ENCODE peak calls at places on chromosomes 13 and 19, in nine cellular contexts. O is AG09309, D is uterus, T is fibroblast of lung, Y is HFF-Myc, R is heart right ventricle, W is A673, Q is foreskin fibroblast, P is IMR-90. L is an unnamed sample.

GRCh38 chr19:14582894-14583340 is at the start of gene CLEC17A:
- DNase-seq in P (no peak), W (no peak), D (no peak), T (no peak), Q (no peak), Y (no peak), R (no peak), O (no peak), L (no peak)

GRCh38 chr19:4581381-4582111 is 22.1 kb upstream of the SEMA6B start:
- DNase-seq in P (no peak), Y (no peak), O (no peak), R (no peak), T (peak), W (peak), D (no peak), Q (peak), L (no peak)

GRCh38 chr13:52848455-52849190 is at the start of gene PCDH8:
- DNase-seq in D (no peak), T (no peak), P (no peak), W (peak), Q (no peak), O (no peak), Y (no peak), R (no peak), L (no peak)

GRCh38 chr19:13401388-13401787 is 104.9 kb downstream of the CACNA1A start:
- DNase-seq in R (no peak), P (peak), O (no peak), Y (peak), T (peak), D (no peak), Q (peak), W (peak), L (no peak)

GRCh38 chr13:22455036-22455435 is 725.7 kb upstream of the SGCG start:
- DNase-seq in Q (no peak), R (no peak), Y (no peak), T (no peak), P (no peak), O (no peak), W (no peak), D (no peak), L (no peak)

GRCh38 chr19:44925114-44925891 is 10.9 kb downstream of the APOC1 start:
- DNase-seq in Y (no peak), T (peak), D (peak), Q (peak), W (no peak), O (peak), R (peak), P (peak), L (no peak)

GRCh38 chr19:2270157-2270571 is 11.8 kb downstream of the PEAK3 start:
- DNase-seq in Q (peak), R (peak), P (no peak), T (no peak), O (no peak), D (peak), W (no peak), Y (no peak), L (no peak)

GRCh38 chr19:13404236-13404635 is 102.0 kb downstream of the CACNA1A start:
- DNase-seq in T (no peak), Y (no peak), R (no peak), Q (no peak), W (no peak), D (no peak), P (no peak), O (no peak), L (no peak)

GRCh38 chr13:20126460-20127262 is 34.2 kb downstream of the GJA3 start:
- DNase-seq in Q (no peak), O (no peak), Y (no peak), D (no peak), R (peak), T (no peak), P (no peak), W (no peak), L (no peak)

GRCh38 chr13:45536224-45536623 is 71.5 kb downstream of the COG3 start:
- DNase-seq in T (no peak), W (no peak), O (no peak), D (no peak), Y (no peak), R (no peak), P (no peak), Q (no peak), L (no peak)

GRCh38 chr19:49766007-49766937 is 529 bp upstream of the AP2A1 start:
- DNase-seq in D (peak), W (peak), O (peak), T (peak), Q (peak), R (peak), P (peak), Y (peak), L (peak)

GRCh38 chr13:24208314-24208713 is 47.8 kb downstream of the SPATA13 start:
- DNase-seq in P (peak), O (peak), W (peak), D (no peak), Q (peak), R (no peak), T (peak), Y (peak), L (no peak)

GRCh38 chr13:42821437-42821836 is 40.1 kb downstream of the FAM216B start:
- DNase-seq in W (no peak), O (peak), T (peak), Q (peak), D (no peak), R (no peak), P (peak), Y (peak), L (no peak)

GRCh38 chr13:30141773-30142501 is 165.4 kb downstream of the KATNAL1 start:
- DNase-seq in O (no peak), Q (no peak), T (no peak), R (no peak), W (no peak), D (no peak), P (no peak), Y (no peak), L (peak)

GRCh38 chr19:34145741-34146202 is 26.5 kb upstream of the LSM14A start:
- DNase-seq in W (peak), T (peak), Q (peak), O (peak), P (peak), R (peak), Y (peak), D (peak), L (no peak)

GRCh38 chr13:85031771-85032170 is 767.4 kb downstream of the SLITRK6 start:
- DNase-seq in O (no peak), R (no peak), D (no peak), Q (no peak), P (no peak), Y (no peak), T (no peak), W (no peak), L (no peak)

GRCh38 chr19:38388310-38389100 is at the start of gene SPRED3:
- DNase-seq in T (peak), O (no peak), P (peak), W (no peak), R (no peak), Q (peak), D (peak), Y (no peak), L (no peak)

GRCh38 chr19:49127674-49128544 is 8.6 kb downstream of the PPFIA3 start:
- DNase-seq in T (peak), O (peak), Q (peak), W (peak), P (peak), D (peak), R (peak), Y (peak), L (no peak)

GRCh38 chr13:43652751-43653150 is 134.0 kb downstream of the ENOX1 start:
- DNase-seq in R (no peak), W (no peak), Q (no peak), O (no peak), Y (no peak), T (no peak), D (no peak), P (no peak), L (no peak)

GRCh38 chr19:30371960-30372824 is at the start of gene ZNF536:
- DNase-seq in O (no peak), D (no peak), Q (no peak), R (no peak), T (no peak), P (no peak), W (no peak), Y (no peak), L (no peak)

GRCh38 chr13:85816413-85816812 is 17.2 kb upstream of the SLITRK6 start:
- DNase-seq in Y (no peak), W (peak), R (no peak), P (no peak), O (no peak), T (no peak), D (no peak), Q (no peak), L (no peak)

GRCh38 chr13:113982296-113982661 is 8.4 kb upstream of the C13orf46 start:
- DNase-seq in Y (no peak), D (no peak), O (no peak), W (no peak), P (no peak), Q (no peak), R (no peak), T (no peak), L (peak)

GRCh38 chr13:80215368-80215767 is 125.6 kb downstream of the SPRY2 start:
- DNase-seq in D (no peak), Y (no peak), P (peak), O (no peak), R (no peak), T (peak), Q (peak), W (no peak), L (no peak)

GRCh38 chr19:38720559-38721236 is 23.6 kb downstream of the CAPN12 start:
- DNase-seq in P (no peak), D (no peak), W (no peak), T (no peak), O (no peak), R (no peak), Q (no peak), Y (no peak), L (no peak)

GRCh38 chr19:483332-484072 is 12.8 kb upstream of the MADCAM1 start:
- DNase-seq in T (no peak), Y (no peak), P (no peak), D (no peak), O (no peak), Q (no peak), R (no peak), W (no peak), L (no peak)

GRCh38 chr19:485122-485521 is 11.2 kb upstream of the MADCAM1 start:
- DNase-seq in Q (no peak), W (no peak), D (no peak), P (no peak), O (no peak), R (no peak), T (no peak), Y (no peak), L (no peak)

GRCh38 chr19:484494-484893 is 11.8 kb upstream of the MADCAM1 start:
- DNase-seq in R (no peak), Q (no peak), D (no peak), T (no peak), P (no peak), Y (no peak), O (no peak), W (no peak), L (no peak)

GRCh38 chr19:480016-480855 is 16.1 kb upstream of the MADCAM1 start:
- DNase-seq in W (peak), D (peak), Q (peak), T (peak), Y (no peak), O (no peak), P (no peak), R (peak), L (no peak)

DNA sequence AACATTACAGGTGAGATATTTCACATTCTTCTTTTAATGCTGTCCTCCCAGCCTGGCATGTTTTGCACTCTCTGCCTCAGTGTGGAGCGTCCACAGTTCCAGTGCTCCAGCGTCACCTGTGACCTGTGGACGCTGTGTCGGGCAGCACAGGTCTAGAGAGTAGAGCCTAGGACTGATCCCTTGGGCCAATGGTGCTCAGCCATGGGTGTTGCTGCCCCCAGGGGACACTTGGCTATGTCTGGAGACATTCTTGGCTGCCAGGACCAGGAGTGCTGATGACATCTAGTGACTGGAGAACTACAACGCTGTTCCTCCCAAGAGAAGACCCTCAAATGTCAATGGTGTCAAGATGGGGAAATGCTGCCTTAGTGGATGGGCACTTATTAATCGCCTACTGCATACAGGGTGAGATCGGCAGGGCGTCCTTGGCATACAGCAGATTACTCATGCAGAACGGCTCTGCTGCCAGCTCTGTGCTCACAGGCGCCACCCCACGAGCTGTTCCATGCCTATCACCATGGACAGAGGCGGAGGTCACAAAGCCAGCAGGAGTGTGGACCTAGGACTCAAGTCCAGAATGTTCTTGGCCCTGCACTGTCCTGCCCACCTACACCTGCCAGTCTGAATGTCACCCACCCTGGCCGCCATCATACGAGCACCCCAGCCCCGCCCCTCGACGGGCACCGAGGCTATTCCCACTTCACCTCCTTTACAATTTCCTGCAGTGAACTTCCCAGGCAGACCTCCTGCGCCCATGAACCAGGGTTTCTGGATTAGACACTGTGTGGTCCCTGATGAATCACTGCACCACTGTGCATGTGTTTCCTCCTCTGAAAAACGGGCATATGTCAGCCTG is 13.9 kb upstream of the MADCAM1 start:
- DNase-seq in O (no peak), R (no peak), Y (no peak), D (no peak), P (no peak), W (no peak), T (no peak), Q (no peak), L (no peak)
- TF ChIP-seq CTCF in O (no peak), R (no peak), Y (no peak), D (no peak), P (no peak), W (peak), T (no peak), Q (no peak), L (peak)

GRCh38 chr19:43315851-43316250 is 37.6 kb upstream of the CD177 start:
- DNase-seq in R (no peak), Y (no peak), P (no peak), W (no peak), Q (no peak), T (no peak), D (no peak), O (no peak), L (no peak)

GRCh38 chr19:43318203-43318602 is 35.3 kb upstream of the CD177 start:
- DNase-seq in P (no peak), R (no peak), W (no peak), Y (no peak), Q (no peak), D (no peak), O (no peak), T (no peak), L (no peak)

GRCh38 chr19:43313711-43314495 is 39.6 kb upstream of the CD177 start:
- DNase-seq in P (no peak), R (no peak), W (no peak), O (no peak), D (no peak), Y (no peak), T (no peak), Q (no peak), L (no peak)

GRCh38 chr19:43318796-43319314 is 34.6 kb upstream of the CD177 start:
- DNase-seq in W (no peak), D (no peak), P (no peak), T (no peak), Q (no peak), R (no peak), Y (no peak), O (peak), L (no peak)

GRCh38 chr19:43316591-43317319 is 36.7 kb upstream of the CD177 start:
- DNase-seq in T (peak), Y (no peak), O (no peak), W (no peak), P (peak), D (no peak), Q (peak), R (no peak), L (no peak)
- TF ChIP-seq CTCF in T (peak), Y (peak), O (peak), W (peak), P (peak), D (no peak), Q (peak), R (no peak), L (peak)

DNA sequence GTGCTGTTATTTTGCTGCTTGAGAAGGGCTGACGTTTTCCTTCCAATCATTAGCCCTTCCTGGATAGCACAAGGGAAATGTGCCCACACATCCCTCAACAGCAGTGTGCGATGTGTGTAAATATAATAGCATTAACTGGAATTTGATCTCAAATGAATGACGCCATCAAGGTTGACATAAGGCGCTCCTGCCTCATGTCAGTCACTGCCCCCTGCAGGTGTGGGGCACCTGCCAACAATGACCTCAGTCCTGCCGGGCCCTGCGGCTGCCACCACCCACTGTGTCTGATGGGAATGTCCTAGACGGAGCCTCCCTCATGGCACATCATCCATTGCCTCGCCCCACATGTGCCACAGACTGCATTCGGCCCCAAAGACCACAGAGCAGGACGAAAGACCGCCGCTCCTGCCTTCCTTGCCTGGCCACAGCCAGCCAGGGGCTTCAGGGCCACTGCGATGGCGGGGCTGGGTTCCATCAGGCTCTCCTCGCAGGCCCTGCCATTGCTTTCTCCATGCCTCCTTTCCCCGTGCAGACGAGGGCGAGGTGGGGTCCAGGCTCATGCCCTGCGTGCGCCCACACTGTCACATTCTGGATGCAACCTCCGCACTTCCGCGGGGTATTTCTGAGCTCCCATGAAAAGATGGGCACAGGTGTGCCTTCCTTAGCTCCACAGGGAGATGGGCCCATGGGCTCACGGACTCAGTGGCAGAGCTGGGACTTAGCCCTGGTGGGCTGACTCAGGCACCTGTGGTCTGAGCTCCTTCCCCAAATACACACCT is 146.7 kb downstream of the SOX1 start:
- DNase-seq in W (no peak), R (no peak), Y (no peak), P (no peak), Q (no peak), O (no peak), D (no peak), T (no peak), L (no peak)
- TF ChIP-seq CTCF in W (no peak), R (no peak), Y (no peak), P (no peak), Q (no peak), O (no peak), D (no peak), T (no peak), L (no peak)

DNA sequence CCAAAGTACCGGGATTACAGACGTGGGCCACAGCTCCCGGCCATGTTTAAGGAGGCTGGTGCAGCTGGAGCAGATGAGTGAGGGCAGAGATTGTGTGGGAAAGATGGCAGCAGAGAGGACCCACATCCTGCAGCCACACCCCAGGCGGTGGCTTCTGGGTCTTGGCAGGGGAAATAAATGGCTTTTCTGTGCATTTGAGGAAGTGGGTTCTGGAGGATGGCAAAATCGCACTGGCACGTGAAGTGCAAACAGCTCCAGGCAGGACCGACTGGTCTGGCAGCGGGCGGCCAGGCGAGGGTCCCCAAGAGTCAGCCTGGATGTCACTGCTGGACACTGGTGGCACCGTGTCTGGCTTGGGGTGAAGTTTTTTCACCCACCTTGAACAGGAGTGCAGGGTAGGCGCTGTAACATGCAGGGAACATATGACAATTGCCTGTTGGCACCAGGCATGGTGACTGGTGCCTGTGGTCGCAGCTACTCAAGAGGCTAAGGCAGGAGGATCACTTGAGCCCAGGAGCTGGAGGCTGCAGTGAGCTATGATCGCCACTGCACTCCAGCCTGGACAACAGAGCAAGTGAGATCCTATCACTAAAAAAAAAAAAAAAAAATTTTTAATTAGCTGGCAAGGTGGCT is 8.4 kb downstream of the B3GNT3 start:
- DNase-seq in D (no peak), W (no peak), P (no peak), O (no peak), T (no peak), Q (no peak), R (no peak), Y (no peak), L (no peak)
- TF ChIP-seq CTCF in D (no peak), W (no peak), P (no peak), O (no peak), T (no peak), Q (no peak), R (no peak), Y (no peak), L (no peak)

DNA sequence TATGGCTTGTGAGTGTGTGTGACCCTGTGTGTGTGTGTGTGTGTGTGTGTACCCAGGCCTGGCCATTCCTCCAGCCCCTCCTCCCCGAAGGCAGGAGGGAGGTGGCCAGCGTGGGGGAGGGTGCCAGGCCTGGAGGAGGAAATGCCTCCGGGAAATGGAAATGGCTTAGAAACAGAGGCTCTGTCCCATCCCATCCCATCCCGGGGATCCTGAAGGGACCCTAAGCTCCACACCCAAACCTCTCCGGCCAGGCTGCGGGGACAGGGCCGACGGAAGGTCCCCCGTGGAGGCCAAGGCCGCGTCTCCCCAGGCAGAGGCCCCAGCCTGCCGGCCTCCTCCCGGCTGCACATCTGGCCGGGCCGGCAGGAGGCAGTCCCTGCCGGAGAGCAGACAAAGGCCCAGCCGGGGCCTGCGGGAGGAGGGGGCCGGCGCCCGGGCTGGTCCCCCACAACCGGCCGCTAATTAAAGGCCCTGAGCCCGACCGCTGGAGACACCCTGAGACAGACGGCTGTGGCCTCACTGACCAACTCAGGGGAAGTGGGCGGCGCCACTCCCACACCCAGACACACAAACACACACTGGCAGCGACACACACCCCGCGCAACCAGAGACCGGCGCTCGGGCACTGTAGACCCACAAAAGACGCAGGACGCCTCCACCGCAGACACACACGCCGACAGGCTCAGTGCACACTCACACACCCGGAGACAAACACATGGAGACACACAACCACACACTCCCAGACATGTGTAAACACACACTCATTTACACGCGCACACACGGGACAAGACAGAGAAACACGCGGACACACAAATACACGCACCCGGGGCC is 1.1 kb downstream of the ADAMTS10 start:
- DNase-seq in P (peak), Q (peak), R (peak), T (peak), Y (no peak), O (no peak), D (peak), W (peak), L (no peak)
- TF ChIP-seq CTCF in P (peak), Q (peak), R (peak), T (peak), Y (no peak), O (no peak), D (no peak), W (peak), L (peak)

GRCh38 chr13:32023698-32024097 is 7.9 kb upstream of the FRY start:
- DNase-seq in W (no peak), Q (peak), R (no peak), P (no peak), D (no peak), O (no peak), Y (no peak), T (no peak), L (no peak)
- TF ChIP-seq CTCF in W (peak), Q (no peak), R (no peak), P (peak), D (no peak), O (no peak), Y (peak), T (peak), L (peak)

GRCh38 chr13:93309886-93310520 is 83.4 kb downstream of the GPC6 start:
- DNase-seq in Y (peak), R (no peak), O (peak), P (peak), D (no peak), T (peak), W (peak), Q (peak), L (no peak)
- TF ChIP-seq CTCF in Y (no peak), R (no peak), O (no peak), P (no peak), D (no peak), T (no peak), W (no peak), Q (no peak), L (no peak)

L was measured in chondrocyte.